ENCODE peak calls at places on chromosome 22, in seven cellular contexts. T is cardiac septum; N is NCI-H345; C is naive B cell; M is fibroblast of pulmonary artery; J is CD4-positive, CD25-positive, alpha-beta regulatory T cell; A is heart right ventricle. G is an unnamed sample.

GRCh38 chr22:49573109-49573765 is 254.4 kb downstream of the BRD1 start:
- DNase-seq in C (no peak), N (no peak), M (no peak), A (no peak), J (no peak), T (no peak), G (no peak)

GRCh38 chr22:27046126-27046525 is 388.7 kb downstream of the MIAT start:
- DNase-seq in A (no peak), C (no peak), M (no peak), J (no peak), T (no peak), N (peak), G (no peak)

GRCh38 chr22:35561796-35562526 is 21.3 kb downstream of the RASD2 start:
- DNase-seq in A (no peak), N (no peak), C (no peak), J (no peak), M (peak), T (no peak), G (no peak)

GRCh38 chr22:30309981-30310672 is 16.6 kb downstream of the TBC1D10A start:
- DNase-seq in J (peak), N (no peak), M (no peak), A (no peak), C (no peak), T (no peak), G (no peak)

GRCh38 chr22:44595841-44596341 is 97.9 kb upstream of the RTL6 start:
- DNase-seq in A (no peak), N (peak), M (peak), J (no peak), C (no peak), T (no peak), G (no peak)

GRCh38 chr22:49660794-49661781 is 166.6 kb downstream of the BRD1 start:
- DNase-seq in T (no peak), C (no peak), M (no peak), A (no peak), N (peak), J (no peak), G (peak)

GRCh38 chr22:36288571-36289405 is 35.9 kb downstream of the APOL1 start:
- DNase-seq in M (no peak), T (no peak), A (no peak), J (no peak), N (no peak), C (no peak), G (no peak)

GRCh38 chr22:44848296-44848741 is 95.9 kb downstream of the ARHGAP8 start:
- DNase-seq in A (no peak), N (no peak), M (peak), C (no peak), T (no peak), J (no peak), G (no peak)